ENCODE peak calls at places on chromosomes 5 and 9, in five cellular contexts. Z, A, T, I and P are unnamed samples. For H3K36me3, the result is how much of the 10 kb centered on the place peaks cover.

GRCh38 chr9:133739408-133740280 is 1.5 kb upstream of the SARDH start:
- DNase-seq in A (no peak), Z (no peak), T (peak), I (no peak), P (no peak)

GRCh38 chr5:151134228-151134627 is 23.4 kb downstream of the ANXA6 start:
- DNase-seq in T (no peak), Z (peak), I (no peak), A (no peak), P (no peak)

GRCh38 chr5:147437161-147437596 is 72.7 kb downstream of the DPYSL3 start:
- DNase-seq in Z (no peak), T (no peak), I (no peak), A (no peak), P (no peak)

GRCh38 chr9:4553951-4554381 is 63.7 kb downstream of the SLC1A1 start:
- DNase-seq in I (no peak), T (no peak), Z (peak), A (no peak), P (no peak)

GRCh38 chr9:84772511-84772910 is 103.0 kb downstream of the NTRK2 start:
- DNase-seq in Z (no peak), I (no peak), A (no peak), T (no peak), P (no peak)

GRCh38 chr9:101307041-101307440 is 77.8 kb downstream of the BAAT start:
- DNase-seq in T (no peak), Z (no peak), A (no peak), I (no peak), P (no peak)

GRCh38 chr5:136802382-136802781 is 437.0 kb upstream of the TRPC7 start:
- DNase-seq in T (peak), A (no peak), I (no peak), Z (no peak), P (no peak)

GRCh38 chr9:127589955-127590370 is 22.1 kb upstream of the STXBP1 start:
- DNase-seq in T (peak), I (peak), Z (peak), A (peak), P (peak)

GRCh38 chr5:170223349-170223748 is 9.4 kb upstream of the C5orf58 start:
- DNase-seq in Z (no peak), I (no peak), A (no peak), T (no peak), P (no peak)

GRCh38 chr5:174735498-174736350 is 11.3 kb downstream of the MSX2 start:
- DNase-seq in T (peak), A (no peak), I (no peak), Z (no peak), P (no peak)

GRCh38 chr5:8912106-8912505 is 633.8 kb downstream of the SEMA5A start:
- DNase-seq in I (no peak), T (no peak), A (no peak), Z (no peak), P (no peak)

GRCh38 chr5:104189031-104189430 is 626.4 kb upstream of the NUDT12 start:
- DNase-seq in T (no peak), A (no peak), I (no peak), Z (no peak), P (no peak)

GRCh38 chr9:85703398-85703797 is 38.4 kb downstream of the AGTPBP1 start:
- DNase-seq in T (no peak), Z (no peak), I (no peak), A (no peak), P (no peak)

GRCh38 chr9:137449931-137450537 is 8.9 kb upstream of the ENTPD8 start:
- DNase-seq in T (no peak), A (no peak), I (no peak), Z (no peak), P (no peak)

GRCh38 chr5:73648490-73648889 is 22.5 kb downstream of the ARHGEF28 start:
- DNase-seq in I (no peak), T (no peak), Z (no peak), A (no peak), P (no peak)

GRCh38 chr5:42992035-42992570 is 48.0 kb downstream of the ANXA2R start:
- DNase-seq in I (peak), Z (peak), A (peak), T (peak), P (no peak)

GRCh38 chr9:76618762-76619161 is 145.5 kb upstream of the PCA3 start:
- DNase-seq in A (no peak), Z (no peak), T (no peak), I (no peak), P (no peak)

GRCh38 chr5:174801798-174802197 is 77.4 kb downstream of the MSX2 start:
- DNase-seq in A (no peak), T (no peak), I (no peak), Z (peak), P (no peak)

GRCh38 chr5:8349855-8350254 is 480.9 kb downstream of the MTRR start:
- DNase-seq in T (no peak), Z (no peak), A (no peak), I (no peak), P (no peak)

GRCh38 chr5:148962200-148962550 is 100.7 kb downstream of the SH3TC2 start:
- DNase-seq in I (no peak), A (no peak), T (no peak), Z (no peak), P (no peak)

GRCh38 chr9:136996361-136997281 is at the start of gene CLIC3:
- DNase-seq in A (no peak), Z (peak), I (no peak), T (peak), P (peak)

GRCh38 chr5:59583810-59584562 is 309.5 kb downstream of the PDE4D start:
- DNase-seq in Z (no peak), A (no peak), T (no peak), I (no peak), P (no peak)

GRCh38 chr5:59766394-59766793 is 127.1 kb downstream of the PDE4D start:
- DNase-seq in I (peak), Z (no peak), A (no peak), T (peak), P (no peak)

GRCh38 chr5:122772446-122772845 is 2.4 kb upstream of the SNX2 start:
- DNase-seq in T (no peak), A (no peak), Z (peak), I (no peak), P (no peak)

GRCh38 chr5:68348447-68349222 is 133.1 kb downstream of the PIK3R1 start:
- DNase-seq in I (no peak), Z (no peak), T (no peak), A (peak), P (no peak)

GRCh38 chr9:110748251-110748893 is 79.8 kb downstream of the MUSK start:
- DNase-seq in Z (peak), I (no peak), A (no peak), T (no peak), P (no peak)

GRCh38 chr9:13716620-13717019 is 437.1 kb upstream of the MPDZ start:
- DNase-seq in I (no peak), Z (no peak), A (no peak), T (no peak), P (no peak)

GRCh38 chr5:83789376-83789775 is 68.7 kb upstream of the HAPLN1 start:
- DNase-seq in A (no peak), Z (no peak), I (no peak), T (no peak), P (no peak)

GRCh38 chr5:94267350-94267899 is 351.0 kb downstream of the KIAA0825 start:
- DNase-seq in I (no peak), Z (no peak), A (no peak), T (no peak), P (no peak)

GRCh38 chr9:3288686-3289085 is 237.1 kb downstream of the RFX3 start:
- DNase-seq in Z (no peak), I (no peak), A (no peak), T (no peak), P (no peak)

GRCh38 chr9:91809581-91810285 is 140.3 kb downstream of the ROR2 start:
- DNase-seq in Z (no peak), I (no peak), A (no peak), T (no peak), P (no peak)

GRCh38 chr9:91813261-91813795 is 136.7 kb downstream of the ROR2 start:
- DNase-seq in A (no peak), T (no peak), Z (no peak), I (no peak), P (no peak)

GRCh38 chr9:91812191-91812590 is 137.8 kb downstream of the ROR2 start:
- DNase-seq in I (no peak), Z (no peak), A (no peak), T (no peak), P (peak)

GRCh38 chr9:91810286-91810905 is 139.6 kb downstream of the ROR2 start:
- DNase-seq in A (no peak), Z (no peak), T (no peak), I (no peak), P (peak)

DNA sequence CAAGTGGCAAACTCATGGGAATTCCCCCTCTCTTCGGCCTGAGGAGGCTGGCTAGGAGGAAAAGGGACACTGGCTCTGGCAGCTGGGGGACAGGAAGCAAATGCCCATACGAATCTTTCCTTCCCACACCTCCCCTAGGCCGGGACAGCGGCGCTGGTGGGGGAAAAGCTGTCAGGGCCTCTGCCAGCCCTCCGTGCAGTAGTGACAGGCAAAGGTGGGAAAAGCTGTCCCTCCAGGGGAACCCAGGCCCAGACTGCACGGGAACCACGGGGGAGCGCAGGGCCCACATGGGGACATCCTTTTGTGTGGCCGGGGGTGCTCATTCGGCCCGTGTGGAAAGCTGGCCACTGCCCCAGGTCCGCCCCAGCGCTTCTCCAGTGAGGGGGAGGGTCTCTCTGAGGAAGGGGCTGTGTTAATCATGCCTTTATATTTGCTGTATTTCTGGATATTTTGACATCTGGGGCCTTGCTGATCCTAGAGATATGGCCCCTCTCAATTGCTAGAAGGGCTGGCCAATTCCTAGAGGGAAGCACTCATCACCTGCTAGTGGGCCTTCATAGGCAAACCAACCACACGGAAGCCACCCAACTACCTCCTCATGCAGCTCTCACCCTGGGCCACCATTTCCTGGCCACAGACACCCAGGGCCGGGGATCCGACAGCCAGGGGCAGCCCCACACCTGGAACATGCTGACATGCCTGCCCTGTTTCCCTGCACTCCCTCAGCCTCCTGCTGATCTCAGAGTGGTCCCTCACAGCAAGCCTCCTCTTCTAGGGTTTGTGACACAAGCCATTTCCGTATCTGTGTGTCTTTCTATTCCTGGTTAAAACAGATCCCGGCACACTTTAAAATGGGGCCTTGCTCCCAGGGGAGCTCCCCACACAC is 138.8 kb downstream of the ROR2 start:
- DNase-seq in A (no peak), Z (no peak), T (peak), I (no peak), P (no peak)
- H3K27ac ChIP-seq in A (no peak), Z (no peak), T (no peak), I (no peak), P (peak)

GRCh38 chr5:146229222-146229621 is 25.8 kb downstream of the RBM27 start:
- DNase-seq in A (no peak), I (no peak), Z (no peak), T (no peak), P (no peak)
- H3K36me3 ChIP-seq in A (under half), I (under half), Z (under half), T (half or more), P (half or more)

DNA sequence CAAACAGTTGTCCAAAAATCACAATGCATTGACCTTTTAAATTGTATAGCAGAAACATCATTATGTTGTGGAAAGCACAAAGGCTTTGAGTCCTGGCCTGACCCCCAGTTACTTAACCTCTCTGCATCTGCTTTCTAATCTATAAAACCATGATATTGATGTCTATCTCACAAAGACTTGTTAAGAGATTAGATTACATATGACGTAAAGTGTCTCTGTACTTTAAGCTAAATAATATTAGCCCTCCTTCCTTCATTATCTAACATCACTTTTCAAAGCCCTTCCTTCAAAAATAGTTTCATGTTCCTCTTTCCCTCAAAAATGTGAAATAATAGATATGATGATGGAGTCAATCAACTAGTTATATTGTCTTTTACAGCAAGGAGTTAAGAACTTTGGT is 3.4 kb downstream of the ADAMTS6 start:
- DNase-seq in A (no peak), T (no peak), Z (no peak), I (no peak), P (no peak)
- H3K27ac ChIP-seq in A (no peak), T (peak), Z (no peak), I (no peak), P (no peak)

GRCh38 chr5:141662028-141662427 is 10.8 kb upstream of the FCHSD1 start:
- DNase-seq in Z (no peak), I (no peak), A (no peak), T (no peak), P (no peak)
- H3K36me3 ChIP-seq in Z (under half), I (under half), A (under half), T (under half), P (under half)

GRCh38 chr5:171906171-171906570 is 100.3 kb downstream of the FBXW11 start:
- DNase-seq in T (no peak), I (no peak), A (no peak), Z (no peak), P (no peak)
- H3K27ac ChIP-seq in T (no peak), I (no peak), A (no peak), Z (no peak), P (no peak)